ENCODE peak calls at places on chromosome 16, in six cellular contexts. One of them, this sample, is unnamed.

GRCh38 chr16:79047337-79047736 is 553.2 kb downstream of the MAF start:
- DNase-seq in KBM-7: peak; percentile 19
- DNase-seq in T-helper 2 cell treated with Interferon-gamma antibody and Interleukin-4, amounts not matched to agents 5 μg/mL and 100 μg/mL, for 36 hours: no peak
- DNase-seq in SW 1271: no peak
- DNase-seq in psoas muscle: no peak
- DNase-seq in iPS-NIHi11: peak; percentile 21
- DNase-seq in this sample: no peak

GRCh38 chr16:23174622-23175021 is 7.9 kb upstream of the SCNN1G start:
- DNase-seq in KBM-7: no peak
- DNase-seq in T-helper 2 cell treated with Interferon-gamma antibody and Interleukin-4, amounts not matched to agents 5 μg/mL and 100 μg/mL, for 36 hours: no peak
- DNase-seq in SW 1271: no peak
- DNase-seq in psoas muscle: no peak
- DNase-seq in iPS-NIHi11: peak; percentile 41
- DNase-seq in this sample: no peak

GRCh38 chr16:77584205-77584859 is 138.0 kb upstream of the NUDT7 start:
- DNase-seq in KBM-7: peak; percentile 57
- DNase-seq in T-helper 2 cell treated with Interferon-gamma antibody and Interleukin-4, amounts not matched to agents 5 μg/mL and 100 μg/mL, for 36 hours: peak; percentile 7
- DNase-seq in SW 1271: no peak
- DNase-seq in psoas muscle: no peak
- DNase-seq in iPS-NIHi11: peak; percentile 66
- DNase-seq in this sample: no peak

GRCh38 chr16:57530104-57530522 is 6.3 kb downstream of the CCDC102A start:
- DNase-seq in KBM-7: peak; percentile 68
- DNase-seq in T-helper 2 cell treated with Interferon-gamma antibody and Interleukin-4, amounts not matched to agents 5 μg/mL and 100 μg/mL, for 36 hours: peak; percentile 65
- DNase-seq in SW 1271: no peak
- DNase-seq in psoas muscle: no peak
- DNase-seq in iPS-NIHi11: no peak
- DNase-seq in this sample: peak; percentile 79

GRCh38 chr16:49953090-49953489 is 71.9 kb upstream of the CNEP1R1 start:
- DNase-seq in KBM-7: no peak
- DNase-seq in T-helper 2 cell treated with Interferon-gamma antibody and Interleukin-4, amounts not matched to agents 5 μg/mL and 100 μg/mL, for 36 hours: no peak
- DNase-seq in SW 1271: no peak
- DNase-seq in psoas muscle: no peak
- DNase-seq in iPS-NIHi11: no peak
- DNase-seq in this sample: no peak

GRCh38 chr16:68786685-68787418 is 49.8 kb downstream of the CDH1 start:
- DNase-seq in KBM-7: no peak
- DNase-seq in T-helper 2 cell treated with Interferon-gamma antibody and Interleukin-4, amounts not matched to agents 5 μg/mL and 100 μg/mL, for 36 hours: no peak
- DNase-seq in SW 1271: no peak
- DNase-seq in psoas muscle: no peak
- DNase-seq in iPS-NIHi11: no peak
- DNase-seq in this sample: no peak

GRCh38 chr16:69937465-69937951 is 13.6 kb upstream of the CLEC18A start:
- DNase-seq in KBM-7: no peak
- DNase-seq in T-helper 2 cell treated with Interferon-gamma antibody and Interleukin-4, amounts not matched to agents 5 μg/mL and 100 μg/mL, for 36 hours: no peak
- DNase-seq in SW 1271: no peak
- DNase-seq in psoas muscle: no peak
- DNase-seq in iPS-NIHi11: peak; percentile 55
- DNase-seq in this sample: peak; percentile 43

GRCh38 chr16:2174396-2175131 is 19.0 kb downstream of the TRAF7 start:
- DNase-seq in KBM-7: no peak
- DNase-seq in T-helper 2 cell treated with Interferon-gamma antibody and Interleukin-4, amounts not matched to agents 5 μg/mL and 100 μg/mL, for 36 hours: no peak
- DNase-seq in SW 1271: no peak
- DNase-seq in psoas muscle: no peak
- DNase-seq in iPS-NIHi11: no peak
- DNase-seq in this sample: no peak

GRCh38 chr16:4340443-4340842 is 10.7 kb downstream of the PAM16 start:
- DNase-seq in KBM-7: no peak
- DNase-seq in T-helper 2 cell treated with Interferon-gamma antibody and Interleukin-4, amounts not matched to agents 5 μg/mL and 100 μg/mL, for 36 hours: no peak
- DNase-seq in SW 1271: no peak
- DNase-seq in psoas muscle: no peak
- DNase-seq in iPS-NIHi11: no peak
- DNase-seq in this sample: no peak

GRCh38 chr16:69867796-69868565 is 83.2 kb upstream of the CLEC18A start:
- DNase-seq in KBM-7: no peak
- DNase-seq in T-helper 2 cell treated with Interferon-gamma antibody and Interleukin-4, amounts not matched to agents 5 μg/mL and 100 μg/mL, for 36 hours: no peak
- DNase-seq in SW 1271: no peak
- DNase-seq in psoas muscle: no peak
- DNase-seq in iPS-NIHi11: no peak
- DNase-seq in this sample: no peak

GRCh38 chr16:57277586-57277985 is 6.9 kb downstream of the PLLP start:
- DNase-seq in KBM-7: peak; percentile 68
- DNase-seq in T-helper 2 cell treated with Interferon-gamma antibody and Interleukin-4, amounts not matched to agents 5 μg/mL and 100 μg/mL, for 36 hours: peak; percentile 73
- DNase-seq in SW 1271: peak; percentile 57
- DNase-seq in psoas muscle: no peak
- DNase-seq in iPS-NIHi11: no peak
- DNase-seq in this sample: peak; percentile 36

GRCh38 chr16:72309001-72309400 is 137.0 kb upstream of the PMFBP1 start:
- DNase-seq in KBM-7: no peak
- DNase-seq in T-helper 2 cell treated with Interferon-gamma antibody and Interleukin-4, amounts not matched to agents 5 μg/mL and 100 μg/mL, for 36 hours: no peak
- DNase-seq in SW 1271: no peak
- DNase-seq in psoas muscle: no peak
- DNase-seq in iPS-NIHi11: no peak
- DNase-seq in this sample: no peak

GRCh38 chr16:58500329-58501241 is 642 bp downstream of the NDRG4 start:
- DNase-seq in KBM-7: no peak
- DNase-seq in T-helper 2 cell treated with Interferon-gamma antibody and Interleukin-4, amounts not matched to agents 5 μg/mL and 100 μg/mL, for 36 hours: no peak
- DNase-seq in SW 1271: no peak
- DNase-seq in psoas muscle: no peak
- DNase-seq in iPS-NIHi11: peak; percentile 51
- DNase-seq in this sample: no peak

GRCh38 chr16:4882633-4883285 is 35.5 kb downstream of the UBN1 start:
- DNase-seq in KBM-7: no peak
- DNase-seq in T-helper 2 cell treated with Interferon-gamma antibody and Interleukin-4, amounts not matched to agents 5 μg/mL and 100 μg/mL, for 36 hours: no peak
- DNase-seq in SW 1271: peak; percentile 25
- DNase-seq in psoas muscle: no peak
- DNase-seq in iPS-NIHi11: peak; percentile 54
- DNase-seq in this sample: peak; percentile 31

GRCh38 chr16:12674096-12674495 is 129.6 kb downstream of the CPPED1 start:
- DNase-seq in KBM-7: no peak
- DNase-seq in T-helper 2 cell treated with Interferon-gamma antibody and Interleukin-4, amounts not matched to agents 5 μg/mL and 100 μg/mL, for 36 hours: no peak
- DNase-seq in SW 1271: no peak
- DNase-seq in psoas muscle: no peak
- DNase-seq in iPS-NIHi11: no peak
- DNase-seq in this sample: no peak

GRCh38 chr16:85166699-85167588 is 54.7 kb upstream of the CIBAR2 start:
- DNase-seq in KBM-7: no peak
- DNase-seq in T-helper 2 cell treated with Interferon-gamma antibody and Interleukin-4, amounts not matched to agents 5 μg/mL and 100 μg/mL, for 36 hours: no peak
- DNase-seq in SW 1271: no peak
- DNase-seq in psoas muscle: peak; percentile 8
- DNase-seq in iPS-NIHi11: no peak
- DNase-seq in this sample: no peak

GRCh38 chr16:83856846-83857245 is 42.1 kb upstream of the MLYCD start:
- DNase-seq in KBM-7: no peak
- DNase-seq in T-helper 2 cell treated with Interferon-gamma antibody and Interleukin-4, amounts not matched to agents 5 μg/mL and 100 μg/mL, for 36 hours: no peak
- DNase-seq in SW 1271: no peak
- DNase-seq in psoas muscle: no peak
- DNase-seq in iPS-NIHi11: no peak
- DNase-seq in this sample: no peak

GRCh38 chr16:48498761-48499600 is 111.0 kb downstream of the N4BP1 start:
- DNase-seq in KBM-7: no peak
- DNase-seq in T-helper 2 cell treated with Interferon-gamma antibody and Interleukin-4, amounts not matched to agents 5 μg/mL and 100 μg/mL, for 36 hours: no peak
- DNase-seq in SW 1271: no peak
- DNase-seq in psoas muscle: no peak
- DNase-seq in iPS-NIHi11: no peak
- DNase-seq in this sample: no peak

GRCh38 chr16:30092373-30093010 is 768 bp upstream of the TBX6 start:
- DNase-seq in KBM-7: peak; percentile 99
- DNase-seq in T-helper 2 cell treated with Interferon-gamma antibody and Interleukin-4, amounts not matched to agents 5 μg/mL and 100 μg/mL, for 36 hours: peak; percentile 84
- DNase-seq in SW 1271: no peak
- DNase-seq in psoas muscle: peak; percentile 83
- DNase-seq in iPS-NIHi11: peak; percentile 85
- DNase-seq in this sample: peak; percentile 89

GRCh38 chr16:66552288-66553143 is at the start of gene CKLF:
- DNase-seq in KBM-7: peak; percentile 93
- DNase-seq in T-helper 2 cell treated with Interferon-gamma antibody and Interleukin-4, amounts not matched to agents 5 μg/mL and 100 μg/mL, for 36 hours: peak; percentile 95
- DNase-seq in SW 1271: peak; percentile 76
- DNase-seq in psoas muscle: peak; percentile 89
- DNase-seq in iPS-NIHi11: peak; percentile 97
- DNase-seq in this sample: peak; percentile 93

GRCh38 chr16:74756203-74756602 is 18.4 kb downstream of the FA2H start:
- DNase-seq in KBM-7: no peak
- DNase-seq in T-helper 2 cell treated with Interferon-gamma antibody and Interleukin-4, amounts not matched to agents 5 μg/mL and 100 μg/mL, for 36 hours: no peak
- DNase-seq in SW 1271: no peak
- DNase-seq in psoas muscle: no peak
- DNase-seq in iPS-NIHi11: no peak
- DNase-seq in this sample: no peak

GRCh38 chr16:10923146-10923649 is 19.1 kb downstream of the DEXI start:
- DNase-seq in KBM-7: no peak
- DNase-seq in T-helper 2 cell treated with Interferon-gamma antibody and Interleukin-4, amounts not matched to agents 5 μg/mL and 100 μg/mL, for 36 hours: no peak
- DNase-seq in SW 1271: no peak
- DNase-seq in psoas muscle: no peak
- DNase-seq in iPS-NIHi11: no peak
- DNase-seq in this sample: no peak

GRCh38 chr16:54174201-54174600 is 112.4 kb downstream of the IRX3 start:
- DNase-seq in KBM-7: no peak
- DNase-seq in T-helper 2 cell treated with Interferon-gamma antibody and Interleukin-4, amounts not matched to agents 5 μg/mL and 100 μg/mL, for 36 hours: no peak
- DNase-seq in SW 1271: no peak
- DNase-seq in psoas muscle: no peak
- DNase-seq in iPS-NIHi11: peak; percentile 28
- DNase-seq in this sample: no peak

GRCh38 chr16:56189990-56190902 is 1.0 kb upstream of the GNAO1 start:
- DNase-seq in KBM-7: peak; percentile 27
- DNase-seq in T-helper 2 cell treated with Interferon-gamma antibody and Interleukin-4, amounts not matched to agents 5 μg/mL and 100 μg/mL, for 36 hours: no peak
- DNase-seq in SW 1271: no peak
- DNase-seq in psoas muscle: no peak
- DNase-seq in iPS-NIHi11: no peak
- DNase-seq in this sample: peak; percentile 81

GRCh38 chr16:23611936-23612335 is 15.8 kb upstream of the NDUFAB1 start:
- DNase-seq in KBM-7: no peak
- DNase-seq in T-helper 2 cell treated with Interferon-gamma antibody and Interleukin-4, amounts not matched to agents 5 μg/mL and 100 μg/mL, for 36 hours: no peak
- DNase-seq in SW 1271: no peak
- DNase-seq in psoas muscle: no peak
- DNase-seq in iPS-NIHi11: no peak
- DNase-seq in this sample: no peak

GRCh38 chr16:9053006-9053601 is 38.3 kb upstream of the HAPSTR1 start:
- DNase-seq in KBM-7: peak; percentile 37
- DNase-seq in T-helper 2 cell treated with Interferon-gamma antibody and Interleukin-4, amounts not matched to agents 5 μg/mL and 100 μg/mL, for 36 hours: no peak
- DNase-seq in SW 1271: peak; percentile 50
- DNase-seq in psoas muscle: peak; percentile 51
- DNase-seq in iPS-NIHi11: peak; percentile 87
- DNase-seq in this sample: peak; percentile 59

GRCh38 chr16:54980821-54981220 is 50.2 kb downstream of the IRX5 start:
- DNase-seq in KBM-7: no peak
- DNase-seq in T-helper 2 cell treated with Interferon-gamma antibody and Interleukin-4, amounts not matched to agents 5 μg/mL and 100 μg/mL, for 36 hours: no peak
- DNase-seq in SW 1271: no peak
- DNase-seq in psoas muscle: no peak
- DNase-seq in iPS-NIHi11: no peak
- DNase-seq in this sample: no peak

GRCh38 chr16:88983157-88983556 is 6.2 kb upstream of the CBFA2T3 start:
- DNase-seq in KBM-7: no peak
- DNase-seq in T-helper 2 cell treated with Interferon-gamma antibody and Interleukin-4, amounts not matched to agents 5 μg/mL and 100 μg/mL, for 36 hours: no peak
- DNase-seq in SW 1271: no peak
- DNase-seq in psoas muscle: no peak
- DNase-seq in iPS-NIHi11: no peak
- DNase-seq in this sample: no peak

GRCh38 chr16:50372611-50373344 is 4.0 kb upstream of the BRD7 start:
- DNase-seq in KBM-7: no peak
- DNase-seq in T-helper 2 cell treated with Interferon-gamma antibody and Interleukin-4, amounts not matched to agents 5 μg/mL and 100 μg/mL, for 36 hours: no peak
- DNase-seq in SW 1271: no peak
- DNase-seq in psoas muscle: peak; percentile 42
- DNase-seq in iPS-NIHi11: no peak
- DNase-seq in this sample: peak; percentile 69